ENCODE peak calls at places on chromosomes 5 and 9, in ten cellular contexts. X, A, V, M, P, I, B, N, L and G are unnamed samples.

GRCh38 chr9:91196103-91196761 is 165.5 kb downstream of the AUH start:
- DNase-seq in M (no peak), I (peak; percentile 65), A (no peak), P (peak; percentile 83), V (peak; percentile 77), X (no peak), B (no peak), N (no peak), L (no peak), G (no peak)

GRCh38 chr9:4397917-4398316 is 92.4 kb upstream of the SLC1A1 start:
- DNase-seq in I (no peak), N (no peak), M (no peak), P (no peak), L (no peak), X (no peak), V (no peak), A (no peak), B (no peak), G (no peak)

GRCh38 chr5:45109062-45109461 is 300.3 kb downstream of the MRPS30 start:
- DNase-seq in P (no peak), L (no peak), I (no peak), B (no peak), A (no peak), N (no peak), V (no peak), X (no peak), M (no peak), G (no peak)

GRCh38 chr5:17096975-17097695 is 120.3 kb upstream of the BASP1 start:
- DNase-seq in I (no peak), V (no peak), P (peak; percentile 62), N (no peak), X (no peak), B (no peak), L (no peak), A (no peak), M (no peak), G (no peak)

GRCh38 chr5:89045216-89045615 is 162.2 kb upstream of the MEF2C start:
- DNase-seq in B (no peak), X (no peak), N (no peak), V (no peak), A (no peak), L (no peak), P (no peak), I (no peak), M (no peak), G (no peak)

GRCh38 chr5:159359408-159359807 is 29.1 kb upstream of the IL12B start:
- DNase-seq in I (no peak), N (no peak), B (no peak), X (no peak), L (no peak), A (no peak), V (no peak), P (no peak), M (no peak), G (no peak)

GRCh38 chr5:28726815-28727214 is 1688.4 kb upstream of the CDH9 start:
- DNase-seq in X (no peak), N (no peak), P (no peak), L (no peak), B (no peak), V (no peak), A (no peak), I (no peak), M (no peak), G (no peak)

GRCh38 chr9:110912701-110913291 is 125.5 kb downstream of the LPAR1 start:
- DNase-seq in X (no peak), B (no peak), I (no peak), L (no peak), V (no peak), M (no peak), A (no peak), N (no peak), P (no peak), G (no peak)

GRCh38 chr9:22117511-22118388 is 108.6 kb upstream of the CDKN2B start:
- DNase-seq in V (no peak), I (peak; percentile 57), M (no peak), A (no peak), P (peak; percentile 84), X (no peak), L (peak; percentile 78), B (no peak), N (no peak), G (no peak)

GRCh38 chr9:85401998-85402397 is 339.8 kb downstream of the AGTPBP1 start:
- DNase-seq in N (no peak), V (no peak), L (no peak), B (no peak), A (no peak), I (no peak), M (no peak), P (no peak), X (no peak), G (no peak)

GRCh38 chr9:88984543-88984883 is 6.8 kb upstream of the S1PR3 start:
- DNase-seq in I (no peak), M (no peak), P (peak; percentile 78), L (no peak), A (no peak), N (no peak), B (no peak), V (no peak), X (no peak), G (no peak)

GRCh38 chr9:113592806-113593575 is 129.5 kb downstream of the RGS3 start:
- DNase-seq in N (no peak), V (no peak), L (no peak), A (no peak), P (no peak), X (no peak), M (no peak), I (no peak), B (no peak), G (no peak)

GRCh38 chr9:87109182-87109581 is 161.9 kb upstream of the GAS1 start:
- DNase-seq in N (no peak), A (no peak), V (no peak), L (no peak), M (no peak), P (no peak), I (no peak), X (no peak), B (no peak), G (peak; percentile 10)

GRCh38 chr9:103167530-103167929 is 172.4 kb downstream of the CYLC2 start:
- DNase-seq in I (no peak), M (no peak), X (no peak), N (no peak), B (no peak), L (no peak), A (no peak), P (no peak), V (no peak), G (no peak)

DNA sequence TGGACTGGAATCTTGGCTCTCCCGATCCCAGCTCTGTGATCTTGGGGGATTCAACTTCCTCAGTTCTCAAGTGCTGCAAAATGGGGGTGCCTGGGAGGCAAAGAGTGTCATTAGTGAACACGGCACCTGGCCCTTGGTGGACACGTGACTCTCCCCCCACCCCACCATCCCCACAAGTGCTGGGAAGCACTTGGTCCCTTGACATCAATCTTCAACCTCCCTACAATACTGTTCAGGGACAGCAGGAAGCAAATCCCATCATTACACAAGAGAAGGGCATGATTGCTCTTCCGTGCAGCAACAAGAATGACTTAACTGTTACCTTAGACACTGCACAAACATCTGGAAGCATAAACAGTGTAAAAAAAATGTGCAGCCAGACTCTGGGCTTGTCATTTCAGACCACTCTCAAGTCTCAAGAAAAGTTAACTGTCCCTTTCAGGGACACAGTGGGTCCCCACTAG is 61.4 kb downstream of the PSMB7 start:
- DNase-seq in P (peak; percentile 61), V (peak; percentile 36), N (no peak), X (no peak), B (no peak), I (no peak), M (no peak), L (no peak), A (no peak), G (no peak)
- TF ChIP-seq POLR2A in P (no peak), V (no peak), N (no peak), X (no peak), B (no peak), I (no peak), M (no peak), L (no peak), A (no peak), G (no peak)

DNA sequence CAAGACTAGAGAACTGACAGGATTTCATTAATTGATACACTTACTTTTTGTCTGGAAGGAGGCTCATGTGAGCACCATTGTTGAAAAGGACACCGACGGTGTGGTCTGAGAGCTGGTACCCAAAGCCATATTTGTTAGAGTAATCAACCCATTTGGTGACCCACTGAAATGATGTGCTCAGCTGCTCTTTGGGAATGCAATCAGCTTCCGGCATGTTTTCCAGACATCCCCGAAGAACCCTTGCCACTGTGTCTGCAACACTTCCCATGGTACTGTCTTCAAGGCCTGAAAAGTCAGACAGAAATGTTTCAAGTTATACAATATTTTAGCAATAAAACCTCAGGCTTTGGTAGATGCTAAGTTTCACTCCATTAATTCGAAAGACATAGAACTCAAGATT is 4.4 kb downstream of the PLK2 start:
- DNase-seq in B (no peak), M (no peak), N (no peak), A (no peak), X (no peak), L (no peak), I (no peak), V (no peak), P (no peak), G (no peak)
- H3K4me3 ChIP-seq in B (peak overlapping the region; percentile 90), M (no peak overlapping the region), N (no peak overlapping the region), A (peak overlapping the region; percentile 84), X (peak overlapping the region; percentile 91), L (no peak overlapping the region), I (no peak overlapping the region), V (no peak overlapping the region), P (no peak overlapping the region), G (no peak overlapping the region)

DNA sequence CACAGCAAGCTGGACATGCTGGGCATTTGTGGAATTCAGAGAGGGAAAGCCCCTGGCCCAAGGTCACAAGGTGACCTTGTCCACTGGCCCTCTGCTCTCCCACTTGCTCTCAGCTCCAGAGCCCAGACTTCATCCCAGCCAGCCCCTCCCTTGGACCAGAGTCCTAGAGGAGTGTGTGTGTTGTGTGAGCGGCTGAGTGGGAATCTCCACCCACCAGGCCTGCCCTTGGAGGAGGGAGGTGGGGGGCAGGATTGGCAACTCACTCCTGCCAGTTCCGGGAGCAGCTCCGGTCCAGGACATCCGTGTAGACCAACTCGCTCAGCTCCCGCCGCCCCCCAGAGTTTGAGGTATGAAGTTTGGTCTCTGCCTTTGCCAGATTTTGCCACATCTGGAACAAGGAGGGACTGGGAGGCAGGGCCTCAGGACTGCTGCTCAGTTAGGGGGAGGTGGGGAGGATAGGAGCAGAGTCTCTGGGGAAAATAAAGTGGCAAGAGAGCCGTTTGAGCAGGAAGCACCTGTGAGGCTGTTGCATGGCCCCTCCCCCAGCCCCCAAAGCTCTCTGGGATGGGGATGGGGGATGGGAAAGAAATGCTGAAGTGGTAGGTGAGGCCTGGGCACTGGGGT is 1.4 kb downstream of the MZB1 start:
- DNase-seq in B (no peak), M (no peak), V (no peak), A (no peak), I (peak; percentile 63), N (peak; percentile 55), P (peak; percentile 78), L (peak; percentile 85), X (peak; percentile 66), G (peak; percentile 80)
- TF ChIP-seq POLR2A in B (no peak), M (no peak), V (no peak), A (no peak), I (peak; percentile 43), N (peak; percentile 22), P (no peak), L (peak; percentile 78), X (peak; percentile 31), G (no peak)

DNA sequence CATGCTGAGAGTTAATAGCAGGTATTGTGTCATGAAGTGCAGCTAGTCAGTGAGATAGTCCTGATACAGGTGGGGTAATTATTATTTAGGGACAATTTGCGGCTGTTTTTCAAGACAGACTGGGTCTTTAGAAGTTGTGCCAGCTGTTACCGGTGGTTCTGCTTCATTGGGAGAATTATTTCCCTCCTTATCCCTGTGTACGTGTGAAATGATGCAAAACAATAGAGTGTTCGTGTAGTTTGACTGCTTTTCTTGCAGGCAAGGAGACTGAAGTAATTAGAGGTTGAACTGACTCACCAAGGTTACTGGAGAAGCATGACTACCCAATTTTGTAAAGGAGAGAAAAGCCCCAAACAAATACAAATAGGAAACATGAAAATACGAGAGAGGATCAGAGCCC is 101.7 kb downstream of the ARRDC3 start:
- DNase-seq in A (no peak), V (no peak), P (no peak), B (no peak), X (no peak), L (no peak), M (peak; percentile 17), I (no peak), N (no peak), G (peak; percentile 48)
- H3K4me3 ChIP-seq in A (peak overlapping the region; percentile 59), V (no peak overlapping the region), P (no peak overlapping the region), B (no peak overlapping the region), X (no peak overlapping the region), L (no peak overlapping the region), M (no peak overlapping the region), I (peak overlapping the region; percentile 43), N (no peak overlapping the region), G (no peak overlapping the region)